ENCODE peak calls at places on chromosomes 12 and 14, in seven cellular contexts. One of them, this sample, is unnamed. For H3K27me3, the result is how much of the 10 kb centered on the place peaks cover.

GRCh38 chr14:23566782-23567185 is 807 bp downstream of the AP1G2 start:
- DNase-seq in gastrocnemius medialis: no peak
- DNase-seq in breast epithelium: peak
- DNase-seq in pancreas: peak
- DNase-seq in Peyer's patch: no peak
- DNase-seq in cardiac muscle cell: peak
- DNase-seq in PC-9: no peak
- DNase-seq in this sample: no peak

GRCh38 chr12:39788235-39788634 is 168.6 kb upstream of the ABCD2 start:
- DNase-seq in gastrocnemius medialis: no peak
- DNase-seq in breast epithelium: no peak
- DNase-seq in pancreas: no peak
- DNase-seq in Peyer's patch: no peak
- DNase-seq in cardiac muscle cell: no peak
- DNase-seq in PC-9: no peak
- DNase-seq in this sample: no peak

GRCh38 chr12:26277511-26278246 is 82.3 kb downstream of the SSPN start:
- DNase-seq in gastrocnemius medialis: no peak
- DNase-seq in breast epithelium: no peak
- DNase-seq in pancreas: no peak
- DNase-seq in Peyer's patch: no peak
- DNase-seq in cardiac muscle cell: no peak
- DNase-seq in PC-9: no peak
- DNase-seq in this sample: no peak

GRCh38 chr12:75364918-75365317 is 26.0 kb upstream of the GLIPR1L2 start:
- DNase-seq in gastrocnemius medialis: peak
- DNase-seq in breast epithelium: no peak
- DNase-seq in pancreas: no peak
- DNase-seq in Peyer's patch: no peak
- DNase-seq in cardiac muscle cell: peak
- DNase-seq in PC-9: no peak
- DNase-seq in this sample: peak

GRCh38 chr14:53153702-53154112 is 584 bp upstream of the DDHD1 start:
- DNase-seq in gastrocnemius medialis: no peak
- DNase-seq in breast epithelium: no peak
- DNase-seq in pancreas: no peak
- DNase-seq in Peyer's patch: no peak
- DNase-seq in cardiac muscle cell: no peak
- DNase-seq in PC-9: no peak
- DNase-seq in this sample: no peak

GRCh38 chr12:124609041-124609984 is 41.9 kb upstream of the NCOR2 start:
- DNase-seq in gastrocnemius medialis: peak
- DNase-seq in breast epithelium: peak
- DNase-seq in pancreas: peak
- DNase-seq in Peyer's patch: peak
- DNase-seq in cardiac muscle cell: peak
- DNase-seq in PC-9: peak
- DNase-seq in this sample: no peak

GRCh38 chr12:307406-307805 is 44.8 kb upstream of the SLC6A13 start:
- DNase-seq in gastrocnemius medialis: no peak
- DNase-seq in breast epithelium: no peak
- DNase-seq in pancreas: no peak
- DNase-seq in Peyer's patch: no peak
- DNase-seq in cardiac muscle cell: no peak
- DNase-seq in PC-9: no peak
- DNase-seq in this sample: no peak

GRCh38 chr12:76634074-76634570 is 74.6 kb upstream of the OSBPL8 start:
- DNase-seq in gastrocnemius medialis: no peak
- DNase-seq in breast epithelium: no peak
- DNase-seq in pancreas: no peak
- DNase-seq in Peyer's patch: no peak
- DNase-seq in cardiac muscle cell: no peak
- DNase-seq in PC-9: no peak
- DNase-seq in this sample: no peak

GRCh38 chr14:80310950-80311349 is 99.6 kb upstream of the DIO2 start:
- DNase-seq in gastrocnemius medialis: no peak
- DNase-seq in breast epithelium: no peak
- DNase-seq in pancreas: no peak
- DNase-seq in Peyer's patch: no peak
- DNase-seq in cardiac muscle cell: peak
- DNase-seq in PC-9: no peak
- DNase-seq in this sample: no peak

GRCh38 chr12:109677323-109677722 is 36.3 kb upstream of the FAM222A start:
- DNase-seq in gastrocnemius medialis: no peak
- DNase-seq in breast epithelium: no peak
- DNase-seq in pancreas: no peak
- DNase-seq in Peyer's patch: no peak
- DNase-seq in cardiac muscle cell: no peak
- DNase-seq in PC-9: no peak
- DNase-seq in this sample: no peak

GRCh38 chr12:108855284-108856169 is 1.9 kb downstream of the SSH1 start:
- DNase-seq in gastrocnemius medialis: no peak
- DNase-seq in breast epithelium: no peak
- DNase-seq in pancreas: no peak
- DNase-seq in Peyer's patch: no peak
- DNase-seq in cardiac muscle cell: peak
- DNase-seq in PC-9: peak
- DNase-seq in this sample: no peak

GRCh38 chr12:115341442-115341841 is 657.5 kb upstream of the TBX3 start:
- DNase-seq in gastrocnemius medialis: peak
- DNase-seq in breast epithelium: peak
- DNase-seq in pancreas: peak
- DNase-seq in Peyer's patch: no peak
- DNase-seq in cardiac muscle cell: peak
- DNase-seq in PC-9: no peak
- DNase-seq in this sample: peak

GRCh38 chr12:111413442-111414086 is 7.8 kb downstream of the SH2B3 start:
- DNase-seq in gastrocnemius medialis: peak
- DNase-seq in breast epithelium: no peak
- DNase-seq in pancreas: no peak
- DNase-seq in Peyer's patch: peak
- DNase-seq in cardiac muscle cell: peak
- DNase-seq in PC-9: no peak
- DNase-seq in this sample: no peak

GRCh38 chr14:37143500-37143874 is 28.9 kb downstream of the SLC25A21 start:
- DNase-seq in gastrocnemius medialis: no peak
- DNase-seq in breast epithelium: no peak
- DNase-seq in pancreas: no peak
- DNase-seq in Peyer's patch: no peak
- DNase-seq in cardiac muscle cell: no peak
- DNase-seq in PC-9: no peak
- DNase-seq in this sample: no peak

GRCh38 chr14:37720131-37720530 is 124.7 kb downstream of the TTC6 start:
- DNase-seq in gastrocnemius medialis: no peak
- DNase-seq in breast epithelium: no peak
- DNase-seq in pancreas: no peak
- DNase-seq in Peyer's patch: no peak
- DNase-seq in cardiac muscle cell: no peak
- DNase-seq in PC-9: no peak
- DNase-seq in this sample: no peak

GRCh38 chr14:94598816-94599655 is 13.2 kb upstream of the SERPINA3 start:
- DNase-seq in gastrocnemius medialis: peak
- DNase-seq in breast epithelium: peak
- DNase-seq in pancreas: peak
- DNase-seq in Peyer's patch: peak
- DNase-seq in cardiac muscle cell: peak
- DNase-seq in PC-9: peak
- DNase-seq in this sample: peak

GRCh38 chr14:78278464-78278863 is 108.3 kb downstream of the NRXN3 start:
- DNase-seq in gastrocnemius medialis: no peak
- DNase-seq in breast epithelium: no peak
- DNase-seq in pancreas: no peak
- DNase-seq in Peyer's patch: no peak
- DNase-seq in cardiac muscle cell: no peak
- DNase-seq in PC-9: no peak
- DNase-seq in this sample: no peak

GRCh38 chr12:124898200-124898950 is 16.1 kb downstream of the UBC start:
- DNase-seq in gastrocnemius medialis: peak
- DNase-seq in breast epithelium: no peak
- DNase-seq in pancreas: peak
- DNase-seq in Peyer's patch: peak
- DNase-seq in cardiac muscle cell: no peak
- DNase-seq in PC-9: peak
- DNase-seq in this sample: no peak

GRCh38 chr14:56794088-56794556 is 16.2 kb downstream of the OTX2 start:
- DNase-seq in gastrocnemius medialis: no peak
- DNase-seq in breast epithelium: no peak
- DNase-seq in pancreas: no peak
- DNase-seq in Peyer's patch: no peak
- DNase-seq in cardiac muscle cell: no peak
- DNase-seq in PC-9: no peak
- DNase-seq in this sample: no peak

GRCh38 chr14:35336171-35337073 is 44.2 kb downstream of the PSMA6 start:
- DNase-seq in gastrocnemius medialis: peak
- DNase-seq in breast epithelium: peak
- DNase-seq in pancreas: peak
- DNase-seq in Peyer's patch: peak
- DNase-seq in cardiac muscle cell: peak
- DNase-seq in PC-9: peak
- DNase-seq in this sample: no peak

GRCh38 chr14:44316647-44317432 is 190.2 kb downstream of the FSCB start:
- DNase-seq in gastrocnemius medialis: no peak
- DNase-seq in breast epithelium: no peak
- DNase-seq in pancreas: peak
- DNase-seq in Peyer's patch: no peak
- DNase-seq in cardiac muscle cell: peak
- DNase-seq in PC-9: peak
- DNase-seq in this sample: no peak

GRCh38 chr12:121443193-121443829 is 43.4 kb downstream of the RNF34 start:
- DNase-seq in gastrocnemius medialis: peak
- DNase-seq in breast epithelium: peak
- DNase-seq in pancreas: peak
- DNase-seq in Peyer's patch: peak
- DNase-seq in cardiac muscle cell: peak
- DNase-seq in PC-9: peak
- DNase-seq in this sample: no peak

GRCh38 chr14:68424443-68425172 is 368.3 kb downstream of the ZFP36L1 start:
- DNase-seq in gastrocnemius medialis: no peak
- DNase-seq in breast epithelium: no peak
- DNase-seq in pancreas: no peak
- DNase-seq in Peyer's patch: no peak
- DNase-seq in cardiac muscle cell: no peak
- DNase-seq in PC-9: no peak
- DNase-seq in this sample: no peak

GRCh38 chr12:59389968-59390576 is 205.8 kb upstream of the SLC16A7 start:
- DNase-seq in gastrocnemius medialis: no peak
- DNase-seq in breast epithelium: no peak
- DNase-seq in pancreas: no peak
- DNase-seq in Peyer's patch: no peak
- DNase-seq in cardiac muscle cell: no peak
- DNase-seq in PC-9: no peak
- DNase-seq in this sample: no peak

GRCh38 chr12:87054225-87054624 is 798.0 kb upstream of the MGAT4C start:
- DNase-seq in gastrocnemius medialis: no peak
- DNase-seq in breast epithelium: no peak
- DNase-seq in pancreas: no peak
- DNase-seq in Peyer's patch: no peak
- DNase-seq in cardiac muscle cell: peak
- DNase-seq in PC-9: no peak
- DNase-seq in this sample: no peak

GRCh38 chr14:89673499-89674225 is 256.6 kb upstream of the FOXN3 start:
- DNase-seq in gastrocnemius medialis: no peak
- DNase-seq in breast epithelium: no peak
- DNase-seq in pancreas: no peak
- DNase-seq in Peyer's patch: no peak
- DNase-seq in cardiac muscle cell: peak
- DNase-seq in PC-9: no peak
- DNase-seq in this sample: no peak

GRCh38 chr12:11723993-11724392 is 74.5 kb downstream of the ETV6 start:
- DNase-seq in gastrocnemius medialis: peak
- DNase-seq in breast epithelium: no peak
- DNase-seq in pancreas: no peak
- DNase-seq in Peyer's patch: no peak
- DNase-seq in cardiac muscle cell: no peak
- DNase-seq in PC-9: no peak
- DNase-seq in this sample: no peak

GRCh38 chr14:21300892-21301291 is 21.0 kb downstream of the RPGRIP1 start:
- DNase-seq in gastrocnemius medialis: no peak
- DNase-seq in breast epithelium: no peak
- DNase-seq in pancreas: no peak
- DNase-seq in Peyer's patch: peak
- DNase-seq in cardiac muscle cell: no peak
- DNase-seq in PC-9: no peak
- DNase-seq in this sample: no peak
- H3K4me3 ChIP-seq in gastrocnemius medialis: peak
- H3K4me3 ChIP-seq in breast epithelium: peak
- H3K4me3 ChIP-seq in pancreas: peak
- H3K4me3 ChIP-seq in Peyer's patch: peak
- H3K4me3 ChIP-seq in cardiac muscle cell: peak
- H3K4me3 ChIP-seq in PC-9: no peak
- H3K4me3 ChIP-seq in this sample: no peak

DNA sequence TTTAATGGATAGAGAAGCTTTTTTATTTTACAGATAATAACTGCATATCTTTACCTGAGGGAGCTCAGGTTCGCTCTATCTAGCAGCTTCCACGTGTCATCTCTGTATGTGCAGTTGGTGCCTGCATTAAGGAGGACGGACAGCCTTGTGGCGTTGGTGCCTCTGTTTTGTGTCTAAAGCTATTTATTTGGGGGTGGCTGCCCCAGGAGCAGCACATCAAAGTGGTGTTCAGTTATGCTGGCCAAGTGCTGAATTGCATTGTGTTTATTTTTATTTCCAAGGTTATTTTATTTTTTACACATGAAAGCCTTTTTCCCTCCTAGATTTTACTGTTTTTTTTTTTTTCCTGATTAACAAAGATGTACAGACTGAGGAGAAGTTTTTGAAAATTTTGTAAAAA is 59.7 kb downstream of the RASSF3 start:
- DNase-seq in gastrocnemius medialis: no peak
- DNase-seq in breast epithelium: no peak
- DNase-seq in pancreas: no peak
- DNase-seq in Peyer's patch: no peak
- DNase-seq in cardiac muscle cell: no peak
- DNase-seq in PC-9: no peak
- DNase-seq in this sample: no peak
- TF ChIP-seq CTCF in gastrocnemius medialis: no peak
- TF ChIP-seq CTCF in breast epithelium: no peak
- TF ChIP-seq CTCF in pancreas: no peak
- TF ChIP-seq CTCF in Peyer's patch: no peak
- TF ChIP-seq CTCF in cardiac muscle cell: no peak
- TF ChIP-seq CTCF in PC-9: no peak
- TF ChIP-seq CTCF in this sample: no peak

GRCh38 chr12:52675301-52675701 is 4.9 kb downstream of the KRT1 start:
- DNase-seq in gastrocnemius medialis: no peak
- DNase-seq in breast epithelium: no peak
- DNase-seq in pancreas: no peak
- DNase-seq in Peyer's patch: no peak
- DNase-seq in cardiac muscle cell: no peak
- DNase-seq in PC-9: no peak
- DNase-seq in this sample: no peak
- H3K27me3 ChIP-seq in gastrocnemius medialis: under half
- H3K27me3 ChIP-seq in breast epithelium: under half
- H3K27me3 ChIP-seq in pancreas: under half
- H3K27me3 ChIP-seq in Peyer's patch: under half
- H3K27me3 ChIP-seq in cardiac muscle cell: half or more
- H3K27me3 ChIP-seq in PC-9: under half
- H3K27me3 ChIP-seq in this sample: under half

DNA sequence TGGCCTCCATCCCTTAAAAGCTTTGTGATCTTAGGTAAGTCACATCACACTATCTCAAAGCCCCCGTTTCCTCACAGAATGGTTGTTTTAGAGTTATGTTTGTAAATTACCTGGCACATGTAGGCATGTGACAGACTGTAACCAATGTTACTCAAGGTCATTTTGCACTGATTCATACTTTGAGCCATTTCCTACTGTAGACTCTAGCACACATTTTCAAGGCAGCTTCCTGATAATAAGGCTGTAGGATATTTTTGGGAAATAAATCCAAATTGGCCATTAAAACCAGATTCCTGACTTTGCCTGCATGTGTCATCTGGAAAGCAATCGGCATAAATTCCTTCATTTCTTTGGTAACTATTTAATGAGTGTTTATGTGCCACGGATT is 2.2 kb upstream of the RAB35 start:
- DNase-seq in gastrocnemius medialis: no peak
- DNase-seq in breast epithelium: no peak
- DNase-seq in pancreas: no peak
- DNase-seq in Peyer's patch: no peak
- DNase-seq in cardiac muscle cell: no peak
- DNase-seq in PC-9: peak
- DNase-seq in this sample: peak
- H3K4me3 ChIP-seq in gastrocnemius medialis: no peak
- H3K4me3 ChIP-seq in breast epithelium: peak
- H3K4me3 ChIP-seq in pancreas: peak
- H3K4me3 ChIP-seq in Peyer's patch: peak
- H3K4me3 ChIP-seq in cardiac muscle cell: no peak
- H3K4me3 ChIP-seq in PC-9: peak
- H3K4me3 ChIP-seq in this sample: peak

This sample was measured in BJ.